ENCODE peak calls at places on chromosomes 5 and 9, in five cellular contexts. E is Peyer's patch, S is cardiac muscle cell, G is mammary epithelial cell, P is lung. R is an unnamed sample. For H3K36me3, the result is how much of the 10 kb centered on the place peaks cover.

GRCh38 chr5:57551974-57552537 is 69.4 kb upstream of the ACTBL2 start:
- DNase-seq in S (peak), E (no peak), G (peak), P (no peak), R (no peak)

GRCh38 chr5:36382890-36383289 is 81.2 kb upstream of the RANBP3L start:
- DNase-seq in G (no peak), P (no peak), S (no peak), E (no peak), R (no peak)

GRCh38 chr5:135332519-135333150 is 66.4 kb downstream of the MACROH2A1 start:
- DNase-seq in E (no peak), S (peak), P (no peak), G (peak), R (no peak)

GRCh38 chr5:147055850-147056523 is 177.4 kb upstream of the PPP2R2B start:
- DNase-seq in G (no peak), S (no peak), E (no peak), P (no peak), R (no peak)

GRCh38 chr9:134724231-134724911 is 82.8 kb downstream of the COL5A1 start:
- DNase-seq in P (no peak), G (no peak), S (no peak), E (no peak), R (no peak)

GRCh38 chr5:120938604-120939003 is 474.5 kb downstream of the PRR16 start:
- DNase-seq in G (no peak), E (no peak), S (no peak), P (no peak), R (no peak)

GRCh38 chr5:94903719-94904118 is 285.2 kb downstream of the SLF1 start:
- DNase-seq in S (no peak), E (no peak), G (no peak), P (no peak), R (no peak)

GRCh38 chr9:89408628-89409101 is 89.2 kb downstream of the SEMA4D start:
- DNase-seq in E (peak), G (no peak), P (no peak), S (no peak), R (no peak)

GRCh38 chr5:50808406-50808805 is 142.0 kb downstream of the PARP8 start:
- DNase-seq in S (no peak), P (no peak), E (no peak), G (peak), R (no peak)

GRCh38 chr5:107937198-107937597 is 266.5 kb upstream of the EFNA5 start:
- DNase-seq in P (no peak), G (no peak), S (no peak), E (no peak), R (no peak)

GRCh38 chr9:112348993-112349333 is 15.5 kb upstream of the PTBP3 start:
- DNase-seq in E (no peak), P (no peak), S (no peak), G (no peak), R (no peak)

GRCh38 chr9:112351184-112351583 is 17.8 kb upstream of the PTBP3 start:
- DNase-seq in S (no peak), E (no peak), G (no peak), P (no peak), R (no peak)

GRCh38 chr9:112354081-112354743 is 20.8 kb upstream of the PTBP3 start:
- DNase-seq in E (no peak), P (no peak), S (no peak), G (no peak), R (no peak)

GRCh38 chr9:112352209-112352608 is 18.8 kb upstream of the PTBP3 start:
- DNase-seq in S (no peak), P (no peak), G (no peak), E (no peak), R (no peak)

DNA sequence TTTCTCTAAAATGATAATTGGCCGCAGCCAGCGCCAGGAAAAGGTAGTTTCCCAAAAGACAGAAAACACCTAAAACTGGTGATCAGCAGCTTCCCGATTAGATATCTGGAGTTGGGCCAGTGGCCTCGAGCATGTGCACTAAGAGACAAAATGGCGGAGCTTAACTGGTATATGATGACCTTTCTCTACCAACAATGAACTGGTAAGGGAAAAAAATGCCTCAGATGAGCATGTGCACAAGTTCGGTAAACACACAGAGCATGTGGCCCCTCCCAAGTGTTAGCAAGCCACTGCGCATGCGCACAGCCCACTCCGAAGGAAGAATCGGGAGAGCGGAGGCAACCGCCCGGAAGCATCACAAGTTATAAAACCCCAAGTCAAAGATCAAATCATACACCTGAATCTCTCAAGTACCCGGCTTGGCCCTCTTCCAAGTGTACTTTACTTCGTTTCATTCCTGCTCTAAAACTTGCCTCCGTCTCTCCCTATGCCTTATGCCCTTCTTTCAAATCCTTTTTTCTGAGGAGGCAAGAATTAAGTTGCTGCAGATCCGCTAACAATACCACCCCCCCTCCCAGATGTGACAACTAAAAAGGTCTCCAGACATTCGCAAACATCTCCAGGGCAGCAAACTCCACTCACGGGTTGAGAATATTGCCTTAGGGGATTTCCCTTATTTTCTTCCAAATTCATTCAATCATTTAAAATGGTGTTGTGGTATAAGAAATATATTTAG is 15.0 kb upstream of the PTBP3 start:
- DNase-seq in P (peak), S (peak), G (peak), E (peak), R (no peak)
- H3K4me3 ChIP-seq in P (peak), S (peak), G (peak), E (no peak), R (peak)

GRCh38 chr9:722388-722980 is 119.0 kb upstream of the DMRT1 start:
- DNase-seq in P (no peak), S (no peak), E (no peak), G (no peak), R (no peak)

GRCh38 chr9:727767-728166 is 113.7 kb upstream of the DMRT1 start:
- DNase-seq in S (no peak), G (no peak), P (no peak), E (no peak), R (no peak)

GRCh38 chr9:723308-723707 is 118.2 kb upstream of the DMRT1 start:
- DNase-seq in S (no peak), G (no peak), P (no peak), E (no peak), R (no peak)

GRCh38 chr9:728535-728934 is 113.0 kb upstream of the DMRT1 start:
- DNase-seq in P (no peak), G (no peak), S (no peak), E (no peak), R (no peak)

GRCh38 chr9:726005-726404 is 115.5 kb upstream of the DMRT1 start:
- DNase-seq in P (no peak), E (no peak), G (no peak), S (no peak), R (no peak)
- H3K36me3 ChIP-seq in P (under half), E (under half), G (under half), S (under half), R (under half)

DNA sequence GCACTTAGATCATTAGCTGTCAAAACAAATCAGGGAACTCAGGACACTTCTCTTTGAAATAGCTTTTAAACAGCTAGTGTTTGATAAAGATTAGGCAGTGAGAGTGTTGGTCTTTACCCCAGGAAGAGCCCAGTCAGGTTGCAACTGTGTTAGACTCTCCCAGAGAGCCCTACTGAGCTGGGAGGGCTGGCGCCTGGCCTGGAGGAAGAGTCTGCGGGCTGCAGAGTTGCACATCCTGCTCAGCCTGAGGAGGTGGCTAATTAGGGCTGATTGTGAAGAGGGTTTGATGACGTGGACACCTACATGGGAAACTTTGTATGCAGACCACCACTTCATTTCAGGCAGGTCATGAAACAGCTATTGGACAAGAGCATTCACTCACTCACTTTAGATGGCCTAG is 112.0 kb downstream of the TMEM174 start:
- DNase-seq in G (no peak), S (no peak), E (no peak), P (no peak), R (no peak)
- TF ChIP-seq CTCF in G (no peak), S (no peak), E (no peak), P (no peak), R (no peak)

GRCh38 chr9:129162901-129163670 is 15.0 kb downstream of the IER5L start:
- DNase-seq in E (no peak), G (no peak), S (peak), P (no peak), R (no peak)

GRCh38 chr9:129161534-129161837 is 16.6 kb downstream of the IER5L start:
- DNase-seq in P (no peak), G (no peak), S (no peak), E (no peak), R (no peak)

GRCh38 chr9:129163753-129164152 is 14.3 kb downstream of the IER5L start:
- DNase-seq in E (peak), G (no peak), P (no peak), S (no peak), R (no peak)

GRCh38 chr9:129162497-129162896 is 15.6 kb downstream of the IER5L start:
- DNase-seq in G (no peak), P (no peak), E (no peak), S (no peak), R (no peak)

GRCh38 chr9:129160712-129161533 is 17.1 kb downstream of the IER5L start:
- DNase-seq in S (peak), G (no peak), P (no peak), E (no peak), R (no peak)
- H3K4me3 ChIP-seq in S (no peak), G (no peak), P (no peak), E (no peak), R (no peak)

GRCh38 chr5:179892255-179892654 is 15.4 kb downstream of the TBC1D9B start:
- DNase-seq in E (no peak), S (no peak), P (no peak), G (no peak), R (no peak)
- H3K36me3 ChIP-seq in E (half or more), S (under half), P (under half), G (under half), R (under half)

GRCh38 chr9:136209232-136209631 is 4.3 kb upstream of the LHX3 start:
- DNase-seq in P (no peak), S (no peak), G (no peak), E (no peak), R (no peak)
- TF ChIP-seq CTCF in P (no peak), S (no peak), G (no peak), E (no peak), R (no peak)

DNA sequence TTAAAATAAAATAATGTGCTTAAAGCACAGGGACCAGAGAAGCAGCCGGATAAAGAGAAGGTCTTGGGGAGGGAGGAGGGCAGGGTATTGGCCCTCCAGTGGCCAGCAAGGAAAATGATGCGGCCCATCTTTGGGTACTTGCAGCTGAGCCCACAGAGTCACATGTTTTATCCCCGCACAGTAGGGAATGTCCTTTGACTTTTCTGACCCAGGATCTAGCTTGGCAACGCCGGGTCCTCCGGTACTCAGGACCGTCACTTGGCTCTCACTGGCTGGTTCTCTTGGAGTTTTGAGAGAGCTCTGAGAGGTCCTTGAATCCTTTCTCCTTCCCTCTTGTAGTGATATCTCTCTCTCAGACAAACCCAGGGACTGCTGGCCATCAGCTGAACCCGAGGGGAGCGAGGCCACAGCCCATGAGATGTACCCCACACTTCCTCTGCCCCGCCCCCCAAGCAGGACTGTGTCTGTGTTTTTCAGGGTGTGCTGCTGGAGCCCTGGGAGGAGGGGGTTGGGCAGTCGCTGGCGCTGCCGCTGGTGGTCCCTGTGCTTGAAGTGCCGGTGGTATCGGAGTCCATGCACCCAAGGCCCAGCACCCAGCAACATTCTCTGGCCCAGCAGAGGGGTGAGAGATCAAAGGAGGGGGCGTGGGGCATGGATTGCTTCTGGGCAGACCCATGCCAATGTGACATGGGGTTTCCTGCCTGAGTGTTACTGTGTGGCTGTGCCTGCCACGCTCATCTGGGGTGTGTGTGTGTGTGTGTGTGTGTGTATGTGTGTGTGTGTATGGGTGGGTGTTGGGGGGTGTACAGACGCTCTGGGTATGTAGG is 35.5 kb upstream of the HSPA9 start:
- DNase-seq in S (peak), P (no peak), E (no peak), G (no peak), R (no peak)
- H3K4me3 ChIP-seq in S (peak), P (no peak), E (no peak), G (no peak), R (no peak)

R was measured in kidney epithelial cell.